ENCODE peak calls at places on chromosomes 7 and 10, in seven cellular contexts. C is iPS-NIHi11, U is GM13977, V is putamen, Z is astrocyte of the hippocampus, E is posterior cingulate gyrus, D is NCI-H2081. O is an unnamed sample.

GRCh38 chr7:106442476-106442875 is 157.7 kb upstream of the NAMPT start:
- DNase-seq in C (no peak), U (no peak), V (no peak), Z (no peak), E (no peak), D (no peak), O (no peak)

GRCh38 chr10:80278480-80278879 is 11.0 kb downstream of the MAT1A start:
- DNase-seq in C (no peak), U (no peak), V (no peak), Z (no peak), E (no peak), D (no peak), O (no peak)

GRCh38 chr7:150977382-150978135 is 562 bp downstream of the KCNH2 start:
- DNase-seq in C (no peak), U (no peak), V (no peak), Z (no peak), E (no peak), D (peak; percentile 44), O (no peak)

GRCh38 chr7:108581655-108582491 is 12.2 kb downstream of the DNAJB9 start:
- DNase-seq in C (peak; percentile 53), U (no peak), V (no peak), Z (peak; percentile 70), E (no peak), D (no peak), O (no peak)

GRCh38 chr7:106485031-106485551 is 175.9 kb downstream of the CCDC71L start:
- DNase-seq in C (no peak), U (peak; percentile 11), V (no peak), Z (peak; percentile 39), E (no peak), D (no peak), O (no peak)

GRCh38 chr10:74977072-74977471 is 134.4 kb upstream of the SAMD8 start:
- DNase-seq in C (no peak), U (no peak), V (no peak), Z (no peak), E (no peak), D (no peak), O (no peak)

GRCh38 chr7:19284596-19285300 is 139.5 kb upstream of the FERD3L start:
- DNase-seq in C (no peak), U (no peak), V (no peak), Z (no peak), E (no peak), D (no peak), O (no peak)

GRCh38 chr10:66714741-66715140 is 211.1 kb upstream of the LRRTM3 start:
- DNase-seq in C (no peak), U (no peak), V (no peak), Z (no peak), E (no peak), D (no peak), O (no peak)

GRCh38 chr10:131271195-131271880 is 40.2 kb downstream of the TCERG1L start:
- DNase-seq in C (no peak), U (no peak), V (no peak), Z (no peak), E (peak; percentile 65), D (no peak), O (no peak)